ENCODE peak calls at places on chromosome 14, in eight cellular contexts. L is GM13977; Y is left lung; Z is CMK; D is activated CD4-positive, alpha-beta T cell treated with anti-CD3 and anti-CD28 coated beads, Interleukin-2, amount 10 ng/mL, durations not matched to agents 7 days and 5 days; M is stimulated activated effector memory CD8-positive, alpha-beta T cell treated with anti-CD3 and anti-CD28 coated beads, Interleukin-12 subunit alpha, Interleukin-12 subunit beta, amount 100 ng/mL, for 72 hours; Q is stimulated activated CD4-positive, alpha-beta T cell treated with anti-CD3 and anti-CD28 coated beads, Interleukin-1b, Interleukin-23, amount 100 ng/mL, for 1 hour; O is GM23248. W is an unnamed sample.

GRCh38 chr14:92844220-92844619 is 50.1 kb downstream of the GOLGA5 start:
- DNase-seq in L (no peak), Y (no peak), Z (no peak), D (no peak), M (no peak), Q (no peak), O (peak; percentile 12), W (no peak)

GRCh38 chr14:67610491-67610890 is 9.2 kb upstream of the ARG2 start:
- DNase-seq in L (no peak), Y (no peak), Z (no peak), D (no peak), M (no peak), Q (no peak), O (no peak), W (no peak)

GRCh38 chr14:79947440-79947839 is 263.9 kb downstream of the DIO2 start:
- DNase-seq in L (no peak), Y (no peak), Z (no peak), D (no peak), M (no peak), Q (no peak), O (no peak), W (no peak)

GRCh38 chr14:65302571-65303184 is 109.9 kb upstream of the FUT8 start:
- DNase-seq in L (peak; percentile 56), Y (no peak), Z (no peak), D (peak; percentile 37), M (no peak), Q (no peak), O (peak; percentile 25), W (no peak)

GRCh38 chr14:102584871-102585869 is 7.3 kb upstream of the RCOR1 start:
- DNase-seq in L (no peak), Y (peak; percentile 58), Z (peak; percentile 85), D (no peak), M (no peak), Q (no peak), O (no peak), W (no peak)

GRCh38 chr14:20332386-20332945 is 613 bp downstream of the CCNB1IP1 start:
- DNase-seq in L (no peak), Y (no peak), Z (no peak), D (no peak), M (no peak), Q (no peak), O (peak; percentile 53), W (no peak)

GRCh38 chr14:102056694-102057442 is 30.0 kb downstream of the HSP90AA1 start:
- DNase-seq in L (no peak), Y (peak; percentile 50), Z (no peak), D (no peak), M (no peak), Q (no peak), O (no peak), W (no peak)

GRCh38 chr14:77302926-77303325 is 17.8 kb downstream of the POMT2 start:
- DNase-seq in L (peak; percentile 35), Y (no peak), Z (no peak), D (peak; percentile 27), M (peak; percentile 18), Q (no peak), O (peak; percentile 80), W (no peak)

GRCh38 chr14:94933411-94933964 is 163.6 kb upstream of the GSC start:
- DNase-seq in L (no peak), Y (no peak), Z (no peak), D (no peak), M (no peak), Q (no peak), O (peak; percentile 20), W (no peak)

GRCh38 chr14:90645842-90646443 is 170.3 kb downstream of the TTC7B start:
- DNase-seq in L (no peak), Y (no peak), Z (no peak), D (no peak), M (no peak), Q (no peak), O (no peak), W (no peak)

GRCh38 chr14:32009636-32010560 is 67.2 kb upstream of the ARHGAP5 start:
- DNase-seq in L (no peak), Y (no peak), Z (no peak), D (no peak), M (no peak), Q (no peak), O (no peak), W (no peak)

GRCh38 chr14:62592877-62593276 is 452.4 kb downstream of the KCNH5 start:
- DNase-seq in L (no peak), Y (no peak), Z (no peak), D (no peak), M (no peak), Q (no peak), O (no peak), W (no peak)

GRCh38 chr14:26960049-26960688 is 362.3 kb upstream of the NOVA1 start:
- DNase-seq in L (no peak), Y (no peak), Z (no peak), D (no peak), M (no peak), Q (no peak), O (no peak), W (no peak)

GRCh38 chr14:35366048-35366428 is 38.5 kb downstream of the NFKBIA start:
- DNase-seq in L (no peak), Y (peak; percentile 92), Z (no peak), D (no peak), M (peak; percentile 42), Q (no peak), O (peak; percentile 87), W (no peak)

GRCh38 chr14:101927859-101928258 is 36.5 kb upstream of the DYNC1H1 start:
- DNase-seq in L (no peak), Y (peak; percentile 83), Z (no peak), D (no peak), M (no peak), Q (no peak), O (peak; percentile 99), W (no peak)

GRCh38 chr14:105908006-105908405 is 381.6 kb downstream of the TMEM121 start:
- DNase-seq in L (no peak), Y (no peak), Z (no peak), D (no peak), M (no peak), Q (no peak), O (no peak), W (no peak)

GRCh38 chr14:89844508-89844907 is 110.0 kb downstream of the EFCAB11 start:
- DNase-seq in L (no peak), Y (no peak), Z (no peak), D (no peak), M (no peak), Q (no peak), O (no peak), W (no peak)

GRCh38 chr14:63045234-63045611 is at the start of gene KCNH5:
- DNase-seq in L (peak; percentile 57), Y (peak; percentile 69), Z (no peak), D (no peak), M (no peak), Q (no peak), O (peak; percentile 47), W (no peak)

GRCh38 chr14:58673722-58674121 is 36.0 kb downstream of the DACT1 start:
- DNase-seq in L (no peak), Y (no peak), Z (no peak), D (no peak), M (no peak), Q (no peak), O (no peak), W (no peak)

GRCh38 chr14:106224694-106224971 is 698.2 kb downstream of the TMEM121 start:
- DNase-seq in L (no peak), Y (no peak), Z (no peak), D (no peak), M (no peak), Q (no peak), O (no peak), W (no peak)

GRCh38 chr14:48140804-48141203 is 465.4 kb upstream of the MDGA2 start:
- DNase-seq in L (no peak), Y (no peak), Z (no peak), D (no peak), M (no peak), Q (no peak), O (no peak), W (no peak)

GRCh38 chr14:67357583-67358354 is 1.8 kb downstream of the ATP6V1D start:
- DNase-seq in L (no peak), Y (no peak), Z (no peak), D (no peak), M (no peak), Q (no peak), O (peak; percentile 74), W (no peak)

GRCh38 chr14:72743626-72744025 is 150.3 kb downstream of the DPF3 start:
- DNase-seq in L (no peak), Y (no peak), Z (no peak), D (no peak), M (no peak), Q (no peak), O (peak; percentile 18), W (no peak)

GRCh38 chr14:104805326-104805678 is 4.4 kb downstream of the ZBTB42 start:
- DNase-seq in L (no peak), Y (peak; percentile 81), Z (no peak), D (no peak), M (no peak), Q (no peak), O (peak; percentile 82), W (no peak)

GRCh38 chr14:104314251-104314941 is 176.0 kb downstream of the KIF26A start:
- DNase-seq in L (no peak), Y (peak; percentile 68), Z (no peak), D (no peak), M (no peak), Q (no peak), O (no peak), W (no peak)

GRCh38 chr14:35287481-35288013 is 4.6 kb upstream of the PSMA6 start:
- DNase-seq in L (no peak), Y (no peak), Z (no peak), D (no peak), M (peak; percentile 19), Q (peak; percentile 30), O (no peak), W (no peak)

GRCh38 chr14:64279719-64280668 is 14.2 kb downstream of the ESR2 start:
- DNase-seq in L (no peak), Y (no peak), Z (no peak), D (no peak), M (no peak), Q (no peak), O (no peak), W (no peak)

GRCh38 chr14:73785336-73785833 is 66.2 kb upstream of the PTGR2 start:
- DNase-seq in L (no peak), Y (no peak), Z (no peak), D (no peak), M (no peak), Q (no peak), O (peak; percentile 88), W (no peak)

GRCh38 chr14:40447032-40447431 is 1014.8 kb upstream of the FBXO33 start:
- DNase-seq in L (no peak), Y (no peak), Z (no peak), D (no peak), M (no peak), Q (no peak), O (no peak), W (no peak)

GRCh38 chr14:77002889-77003288 is 25.6 kb downstream of the IRF2BPL start:
- DNase-seq in L (no peak), Y (no peak), Z (no peak), D (no peak), M (no peak), Q (no peak), O (no peak), W (no peak)

GRCh38 chr14:103377522-103378041 is 7.6 kb upstream of the MARK3 start:
- DNase-seq in L (no peak), Y (no peak), Z (no peak), D (no peak), M (no peak), Q (no peak), O (no peak), W (no peak)

GRCh38 chr14:88005050-88005481 is at the start of gene GPR65:
- DNase-seq in L (peak; percentile 28), Y (no peak), Z (no peak), D (peak; percentile 66), M (no peak), Q (no peak), O (peak; percentile 24), W (no peak)

GRCh38 chr14:100673085-100673806 is 53.4 kb upstream of the DLK1 start:
- DNase-seq in L (no peak), Y (peak; percentile 84), Z (no peak), D (no peak), M (no peak), Q (no peak), O (no peak), W (no peak)

GRCh38 chr14:101241807-101242278 is 319.5 kb upstream of the DIO3 start:
- DNase-seq in L (no peak), Y (no peak), Z (no peak), D (no peak), M (no peak), Q (no peak), O (no peak), W (no peak)